ENCODE peak calls at places on chromosome 20, in four cellular contexts. Z is endothelial cell, I is lower leg skin, W is AG04450. Q is an unnamed sample.
A peak's percentile ranks its signal among the peaks of the same experiment; 100 is the strongest.

GRCh38 chr20:15895560-15896084 is 677.6 kb downstream of the KIF16B start:
- DNase-seq in Z (peak; percentile 47), W (no peak), I (no peak), Q (no peak)

GRCh38 chr20:24340933-24341332 is 128.5 kb upstream of the SYNDIG1 start:
- DNase-seq in I (no peak), Z (no peak), W (no peak), Q (no peak)

GRCh38 chr20:3889489-3890409 is 562 bp downstream of the PANK2 start:
- DNase-seq in Z (peak; percentile 15), I (peak; percentile 43), W (no peak), Q (peak; percentile 49)

GRCh38 chr20:29876911-29877285 is 1380.6 kb upstream of the DEFB115 start:
- DNase-seq in I (no peak), W (no peak), Z (no peak), Q (no peak)

GRCh38 chr20:25496968-25497401 is 88.3 kb downstream of the NINL start:
- DNase-seq in W (no peak), Z (no peak), I (no peak), Q (no peak)

GRCh38 chr20:31505903-31506302 is 8.3 kb upstream of the HM13 start:
- DNase-seq in I (no peak), Z (no peak), W (no peak), Q (no peak)

GRCh38 chr20:14418441-14418840 is 81.0 kb upstream of the FLRT3 start:
- DNase-seq in Z (no peak), W (no peak), I (no peak), Q (no peak)

GRCh38 chr20:35151739-35152138 is 4.6 kb upstream of the EDEM2 start:
- DNase-seq in I (no peak), W (peak; percentile 36), Z (no peak), Q (no peak)

GRCh38 chr20:3794701-3795420 is 1.2 kb upstream of the CDC25B start:
- DNase-seq in I (no peak), Z (no peak), W (no peak), Q (no peak)

GRCh38 chr20:22512911-22513489 is 71.4 kb downstream of the FOXA2 start:
- DNase-seq in W (no peak), Z (no peak), I (no peak), Q (no peak)

GRCh38 chr20:56875052-56875663 is 246.1 kb downstream of the TFAP2C start:
- DNase-seq in I (no peak), W (peak; percentile 3), Z (no peak), Q (no peak)

DNA sequence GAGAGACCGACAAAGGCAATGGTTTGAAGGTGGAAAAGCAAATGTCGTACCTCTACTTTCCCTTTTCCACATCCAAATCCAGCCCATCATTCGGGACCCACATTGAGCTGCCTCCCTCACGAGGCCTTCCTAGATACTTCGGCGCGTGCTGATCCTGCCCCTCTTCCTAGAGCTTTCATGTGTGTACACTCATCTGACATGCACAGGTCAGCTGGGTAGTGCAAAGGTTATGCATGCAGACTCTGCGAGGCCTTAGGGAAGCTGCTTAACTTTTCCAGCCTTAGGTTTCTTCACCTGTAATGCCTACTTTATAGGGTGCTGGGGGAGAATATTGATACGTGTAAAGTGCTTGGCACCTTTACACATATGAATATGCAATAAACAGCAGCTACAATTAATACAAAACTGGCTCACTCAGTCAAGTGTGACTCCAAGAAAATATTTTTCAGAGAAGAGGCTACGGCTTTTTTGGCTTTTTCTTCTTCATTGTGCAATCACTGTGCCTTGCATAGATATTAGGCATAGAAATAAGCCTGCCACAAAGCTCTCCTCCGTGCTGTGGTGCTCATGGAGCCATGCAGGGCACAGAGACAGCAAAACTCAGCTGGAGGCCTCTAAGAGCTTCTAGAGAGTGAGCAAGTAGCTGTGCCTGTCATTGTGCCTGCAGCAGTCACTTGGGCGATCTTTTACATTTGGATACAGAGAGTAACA is 3.6 kb upstream of the MANBAL start:
- DNase-seq in I (no peak), Z (no peak), W (no peak), Q (no peak)
- TF ChIP-seq CTCF in I (no peak), Z (no peak), W (no peak), Q (no peak)

DNA sequence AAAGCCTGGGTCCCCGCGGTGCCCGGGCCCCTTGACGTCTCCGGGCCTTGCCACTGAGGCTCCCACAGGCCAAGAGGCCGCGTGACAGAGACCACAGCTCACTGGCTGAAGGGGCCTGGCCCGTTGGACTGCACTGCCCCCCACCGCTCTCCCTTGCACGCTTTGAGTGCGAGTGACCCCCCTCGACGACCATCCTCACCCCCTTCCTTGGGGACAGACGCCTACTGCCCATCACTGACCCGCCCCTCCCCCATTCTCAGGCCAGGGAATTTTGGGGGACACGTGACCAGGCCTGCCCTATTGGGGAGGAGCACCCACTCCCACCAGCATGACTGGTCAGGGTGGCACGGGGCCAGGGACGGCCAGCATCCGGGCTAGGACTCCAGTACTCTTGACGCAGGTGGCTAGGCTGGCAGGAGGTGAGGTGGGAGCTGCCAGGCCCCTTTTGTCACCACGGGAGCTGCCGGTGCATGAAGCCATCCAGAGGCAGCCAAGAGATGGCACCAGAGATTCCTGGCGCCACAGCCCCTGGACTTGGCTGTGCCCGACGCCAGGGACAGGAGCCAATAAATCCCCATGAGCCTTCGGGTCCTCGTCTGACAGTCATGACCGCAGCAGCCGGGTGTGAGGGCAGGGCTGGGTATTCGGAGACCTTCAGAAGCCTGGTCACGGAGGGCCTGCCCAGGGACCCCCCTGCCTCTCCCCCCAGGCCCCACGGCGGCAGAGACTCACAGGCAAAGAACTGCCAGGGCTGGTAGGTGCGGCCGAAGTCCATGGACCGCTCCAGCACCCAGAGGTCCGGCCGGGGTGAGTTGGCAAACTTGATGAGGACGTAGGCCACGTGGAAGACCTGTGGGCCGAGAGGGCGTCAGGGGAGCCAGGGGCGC is 14.5 kb downstream of the LAMA5 start:
- DNase-seq in W (no peak), Z (no peak), I (no peak), Q (peak; percentile 19)
- TF ChIP-seq CTCF in W (no peak), Z (no peak), I (no peak), Q (no peak)

GRCh38 chr20:38173237-38174156 is 8.4 kb upstream of the TGM2 start:
- DNase-seq in W (peak; percentile 43), Z (no peak), I (no peak), Q (no peak)
- TF ChIP-seq CTCF in W (peak; percentile 13), Z (no peak), I (no peak), Q (no peak)

DNA sequence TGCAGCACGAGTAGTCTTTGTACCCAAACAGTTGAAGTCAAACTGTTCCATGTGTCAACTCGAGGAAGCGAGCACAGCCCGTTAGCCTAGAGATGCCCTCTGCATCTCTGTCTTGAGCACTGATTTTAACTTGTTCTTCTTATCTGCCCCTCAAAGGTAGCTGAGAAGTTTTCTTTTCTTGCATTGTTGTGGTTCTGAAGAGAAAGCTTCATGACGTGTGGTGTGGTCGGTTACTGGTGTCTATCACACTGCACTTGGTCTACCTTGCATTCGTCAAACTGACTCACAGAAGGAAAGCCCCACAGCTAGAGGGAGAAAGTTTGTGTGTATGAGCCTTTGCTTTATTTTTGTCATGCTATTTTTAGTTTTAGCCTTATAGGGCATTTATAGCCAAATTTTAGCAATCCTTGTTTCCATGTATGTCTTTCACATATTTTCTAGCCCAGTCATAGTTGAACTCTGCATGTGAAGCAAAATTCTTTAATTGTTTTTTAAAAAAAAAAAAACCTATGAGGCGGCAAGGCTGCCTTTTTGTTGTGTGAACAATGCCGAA is 115.1 kb downstream of the JAG1 start:
- DNase-seq in I (no peak), Z (no peak), W (peak; percentile 93), Q (no peak)
- TF ChIP-seq CTCF in I (no peak), Z (no peak), W (peak; percentile 45), Q (no peak)

GRCh38 chr20:51542033-51542893 is at the start of gene NFATC2:
- DNase-seq in W (no peak), I (no peak), Z (peak; percentile 41), Q (peak; percentile 37)
- TF ChIP-seq CTCF in W (no peak), I (no peak), Z (no peak), Q (no peak)

DNA sequence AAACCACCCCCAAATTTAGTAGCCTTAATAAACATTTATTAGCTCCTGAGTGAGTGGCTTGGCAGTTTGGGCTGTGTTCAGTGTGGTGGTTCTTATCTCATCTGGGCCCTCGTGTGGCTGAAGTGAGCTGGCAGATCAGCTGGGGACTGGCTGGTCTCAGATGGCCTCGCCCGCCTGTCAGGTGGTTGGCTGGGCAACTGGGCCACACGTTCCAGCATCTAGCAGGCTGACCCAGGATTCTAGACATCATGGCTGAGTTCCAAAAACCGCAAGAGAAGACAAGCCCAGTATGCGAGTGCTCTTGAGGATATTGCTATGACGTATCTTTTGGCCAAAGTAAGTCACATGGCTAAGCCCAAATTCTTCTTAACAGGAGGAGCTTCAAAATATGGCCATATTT is 28.9 kb downstream of the EIF2S2 start:
- DNase-seq in I (peak; percentile 41), W (peak; percentile 61), Z (no peak), Q (no peak)
- TF ChIP-seq CTCF in I (no peak), W (no peak), Z (no peak), Q (no peak)

DNA sequence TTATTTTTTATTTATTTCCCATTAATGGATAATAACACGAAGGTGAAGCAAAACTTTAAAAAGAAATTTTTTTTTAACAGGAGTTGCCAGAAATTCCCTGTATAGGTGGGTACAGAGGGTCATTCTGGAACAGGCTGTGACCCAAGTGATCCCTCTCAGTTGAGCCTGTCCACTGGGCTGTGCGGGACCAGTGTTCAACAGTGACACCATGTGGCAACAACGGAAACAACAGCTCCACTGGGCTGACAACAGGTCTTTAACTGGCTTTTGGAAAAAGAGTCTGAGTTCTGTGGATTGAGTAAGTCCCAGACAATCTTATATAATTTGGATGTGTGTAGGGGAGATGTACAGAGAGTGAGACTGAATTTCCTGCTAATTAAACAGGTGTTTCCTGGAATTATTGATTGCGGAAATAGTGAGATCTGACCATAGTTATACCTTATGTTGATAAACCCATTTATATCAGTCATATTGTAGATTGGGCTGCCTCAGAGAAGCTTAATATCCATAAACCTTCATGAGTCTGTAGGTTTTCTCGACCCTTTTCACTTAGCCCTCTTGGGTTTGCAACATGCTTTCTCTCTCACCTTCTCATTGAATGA is 17.6 kb downstream of the KIAA1755 start:
- DNase-seq in Z (no peak), W (no peak), I (no peak), Q (no peak)
- TF ChIP-seq CTCF in Z (peak; percentile 87), W (peak; percentile 41), I (no peak), Q (peak; percentile 80)

DNA sequence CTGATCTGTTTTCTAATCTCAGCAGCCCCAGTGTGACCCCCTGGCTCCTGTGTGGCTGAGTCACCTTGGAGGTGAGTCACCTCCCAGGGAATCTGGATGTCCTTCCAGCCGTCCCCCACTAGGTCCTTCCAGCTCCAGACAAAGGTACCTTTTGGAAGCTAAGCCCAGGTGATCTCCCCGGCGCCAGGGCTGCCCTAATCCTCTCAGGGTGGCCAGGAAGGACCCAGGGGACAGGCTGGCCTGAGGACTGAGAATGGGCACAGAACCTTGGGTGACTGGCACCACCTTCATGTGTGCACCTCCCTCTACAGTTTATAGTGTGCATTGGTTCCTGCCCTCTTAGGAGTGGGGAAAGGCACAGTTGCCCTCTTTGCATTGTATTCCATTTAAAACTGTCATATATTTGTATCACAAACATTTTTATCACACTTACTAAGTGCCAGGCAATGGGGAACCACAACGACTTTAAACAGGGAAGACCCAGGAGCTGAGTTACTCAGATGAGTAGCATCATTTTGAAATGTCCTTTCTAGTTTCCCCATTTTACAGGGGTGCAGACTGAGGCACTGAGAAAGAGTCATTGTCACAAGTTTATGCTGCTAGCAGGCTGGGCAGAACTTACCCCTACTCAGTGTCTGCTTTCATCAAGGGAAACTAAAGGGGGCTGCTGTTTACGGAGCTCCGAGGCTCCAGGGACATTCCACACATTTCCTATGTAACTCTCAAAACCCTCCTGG is 2.6 kb upstream of the BPIFB4 start:
- DNase-seq in W (no peak), Z (peak; percentile 28), I (no peak), Q (no peak)
- TF ChIP-seq CTCF in W (peak; percentile 11), Z (peak; percentile 20), I (no peak), Q (no peak)

GRCh38 chr20:50380697-50381040 is 129.5 kb upstream of the PTPN1 start:
- DNase-seq in W (no peak), I (no peak), Z (no peak), Q (no peak)
- TF ChIP-seq CTCF in W (peak; percentile 75), I (no peak), Z (no peak), Q (no peak)

Q was measured in glutamatergic neuron.